ENCODE peak calls at places on chromosomes 4 and X, in four cellular contexts. P, R, C and I are unnamed samples.
A peak's percentile ranks its signal among the peaks of the same experiment; 100 is the strongest.

GRCh38 chr4:138835833-138836521 is 179.6 kb upstream of the NOCT start:
- DNase-seq in R (no peak), C (peak; percentile 33), P (peak; percentile 13), I (peak; percentile 65)

GRCh38 chr4:25921922-25922321 is 7.9 kb downstream of the SMIM20 start:
- DNase-seq in P (no peak), R (no peak), C (no peak), I (no peak)

GRCh38 chr4:94463771-94464170 is 12.0 kb downstream of the PDLIM5 start:
- DNase-seq in C (no peak), R (no peak), P (no peak), I (no peak)

GRCh38 chr4:107616838-107617389 is 103.1 kb downstream of the PAPSS1 start:
- DNase-seq in R (no peak), C (no peak), P (no peak), I (peak; percentile 16)

GRCh38 chr4:17065821-17066220 is 167.4 kb upstream of the LDB2 start:
- DNase-seq in C (no peak), R (no peak), P (no peak), I (no peak)

GRCh38 chrX:29587107-29587506 is 628.3 kb upstream of the MAGEB2 start:
- DNase-seq in P (no peak), C (no peak), R (peak; percentile 8), I (no peak)

GRCh38 chrX:150980186-150980585 is 2.9 kb upstream of the HMGB3 start:
- DNase-seq in R (no peak), C (no peak), P (no peak), I (no peak)

GRCh38 chrX:107978707-107979307 is 3.4 kb downstream of the TEX13B start:
- DNase-seq in R (no peak), C (peak; percentile 11), P (peak; percentile 29), I (peak; percentile 11)

GRCh38 chr4:138707746-138708145 is 307.8 kb upstream of the NOCT start:
- DNase-seq in C (no peak), P (no peak), R (no peak), I (no peak)

GRCh38 chr4:83993774-83994173 is 457.9 kb downstream of the GPAT3 start:
- DNase-seq in R (no peak), P (peak; percentile 9), C (no peak), I (no peak)

GRCh38 chr4:21680326-21680898 is 268.2 kb downstream of the KCNIP4 start:
- DNase-seq in R (no peak), C (no peak), P (no peak), I (no peak)

GRCh38 chr4:32789026-32789608 is 2068.9 kb downstream of the PCDH7 start:
- DNase-seq in C (no peak), R (no peak), P (no peak), I (no peak)

GRCh38 chrX:65601530-65602281 is 65.7 kb upstream of the MSN start:
- DNase-seq in R (no peak), P (no peak), C (no peak), I (peak; percentile 0)

GRCh38 chr4:138275216-138275615 is 33.1 kb upstream of the SLC7A11 start:
- DNase-seq in R (no peak), P (no peak), C (no peak), I (no peak)

GRCh38 chrX:149830192-149830873 is 48.6 kb downstream of the MAGEA9 start:
- DNase-seq in C (no peak), R (peak; percentile 17), P (no peak), I (no peak)

GRCh38 chrX:12975999-12976558 is 1.2 kb downstream of the TMSB4X start:
- DNase-seq in C (peak; percentile 67), R (no peak), P (peak; percentile 74), I (no peak)

GRCh38 chr4:156197216-156197615 is 243.6 kb upstream of the CTSO start:
- DNase-seq in C (no peak), P (no peak), R (no peak), I (no peak)

GRCh38 chr4:7708981-7709380 is 230.7 kb downstream of the AFAP1 start:
- DNase-seq in P (no peak), R (no peak), C (no peak), I (no peak)

GRCh38 chr4:185830263-185830994 is 18.4 kb upstream of the SORBS2 start:
- DNase-seq in P (no peak), R (no peak), C (no peak), I (no peak)

GRCh38 chr4:53474178-53474577 is 96.7 kb downstream of the FIP1L1 start:
- DNase-seq in P (no peak), C (no peak), R (no peak), I (no peak)

GRCh38 chrX:71541546-71542022 is 8.7 kb downstream of the OGT start:
- DNase-seq in C (no peak), P (no peak), R (no peak), I (no peak)

GRCh38 chr4:13921805-13922204 is 294.3 kb upstream of the BOD1L1 start:
- DNase-seq in C (no peak), P (no peak), R (no peak), I (peak; percentile 9)

GRCh38 chr4:169492436-169493163 is 119.8 kb downstream of the NEK1 start:
- DNase-seq in P (peak; percentile 40), R (peak; percentile 13), C (peak; percentile 33), I (peak; percentile 39)

GRCh38 chrX:46710425-46710824 is 48.5 kb downstream of the SLC9A7 start:
- DNase-seq in P (no peak), C (no peak), R (no peak), I (peak; percentile 0)

GRCh38 chr4:38747629-38748028 is 35.2 kb downstream of the TLR10 start:
- DNase-seq in C (no peak), P (no peak), R (no peak), I (no peak)

GRCh38 chrX:77009691-77010090 is 437.5 kb upstream of the FGF16 start:
- DNase-seq in P (no peak), R (no peak), C (no peak), I (no peak)

GRCh38 chr4:94827481-94828110 is 69.8 kb downstream of the BMPR1B start:
- DNase-seq in C (no peak), P (peak; percentile 18), R (no peak), I (no peak)

GRCh38 chr4:122914292-122914904 is 8.0 kb downstream of the NUDT6 start:
- DNase-seq in C (peak; percentile 35), R (peak; percentile 8), P (peak; percentile 35), I (peak; percentile 43)

GRCh38 chr4:177380730-177381287 is 61.4 kb downstream of the AGA start:
- DNase-seq in C (peak; percentile 47), R (no peak), P (peak; percentile 50), I (peak; percentile 64)

GRCh38 chr4:140640150-140640748 is 71.5 kb upstream of the UCP1 start:
- DNase-seq in P (no peak), R (no peak), C (no peak), I (no peak)

GRCh38 chr4:122669911-122670738 is 49.3 kb upstream of the IL21 start:
- DNase-seq in P (no peak), C (no peak), R (no peak), I (no peak)

GRCh38 chr4:182448281-182449151 is 205.3 kb downstream of the TENM3 start:
- DNase-seq in R (no peak), C (peak; percentile 97), P (peak; percentile 66), I (peak; percentile 74)

GRCh38 chrX:75067931-75068330 is 88.2 kb downstream of the ABCB7 start:
- DNase-seq in P (no peak), C (no peak), R (no peak), I (no peak)

GRCh38 chr4:128286474-128287158 is 997 bp downstream of the PGRMC2 start:
- DNase-seq in C (peak; percentile 29), R (no peak), P (peak; percentile 56), I (peak; percentile 44)

GRCh38 chr4:86640469-86640868 is 46.4 kb downstream of the PTPN13 start:
- DNase-seq in P (no peak), R (no peak), C (no peak), I (no peak)

GRCh38 chr4:13919021-13919441 is 291.5 kb upstream of the BOD1L1 start:
- DNase-seq in P (no peak), R (no peak), C (no peak), I (no peak)

GRCh38 chr4:8211737-8212581 is 12.9 kb downstream of the SH3TC1 start:
- DNase-seq in R (no peak), P (no peak), C (no peak), I (no peak)

GRCh38 chrX:155766321-155766720 is 114.8 kb upstream of the VAMP7 start:
- DNase-seq in C (no peak), P (no peak), R (no peak), I (no peak)

GRCh38 chrX:69597399-69597798 is 18.5 kb upstream of the EDA start:
- DNase-seq in P (no peak), R (no peak), C (no peak), I (peak; percentile 19)

GRCh38 chr4:144831971-144832370 is 186.0 kb downstream of the HHIP start:
- DNase-seq in P (peak; percentile 1), R (no peak), C (no peak), I (no peak)

DNA sequence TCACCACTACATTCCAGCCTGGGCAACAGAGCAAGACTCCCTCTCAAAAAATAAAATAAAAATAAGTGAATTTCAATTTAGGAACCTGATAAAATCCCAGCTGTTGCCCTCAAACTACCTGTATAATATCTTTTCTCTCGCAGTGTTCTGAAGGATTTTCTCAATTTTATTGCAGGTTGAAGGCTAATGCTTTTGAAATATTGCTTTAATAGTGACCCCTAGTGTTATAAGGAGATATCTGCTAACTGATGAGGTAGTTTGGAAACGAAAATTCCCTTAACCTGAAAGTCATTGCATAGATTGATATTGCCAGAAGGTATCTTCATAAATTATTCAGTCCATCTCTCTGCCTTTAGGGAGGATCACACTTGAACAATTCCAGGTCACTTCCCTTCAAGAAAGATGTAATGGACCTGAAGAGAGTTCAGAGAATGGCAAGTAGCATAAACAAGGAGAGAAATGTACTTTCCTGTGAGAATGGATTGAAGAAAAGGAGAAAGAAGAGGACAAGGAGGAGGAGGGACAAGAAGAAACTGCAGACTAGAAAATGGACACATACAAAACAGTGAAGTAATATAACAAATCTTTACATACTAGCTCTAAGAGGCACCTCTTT is 44.1 kb downstream of the TIGD4 start:
- DNase-seq in P (peak; percentile 10), C (peak; percentile 50), R (peak; percentile 32), I (no peak)
- TF ChIP-seq ZBTB33 in P (no peak), C (no peak), R (no peak), I (no peak)

GRCh38 chr4:88341227-88342192 is 37.1 kb upstream of the HERC6 start:
- DNase-seq in R (no peak), C (no peak), P (no peak), I (peak; percentile 10)
- TF ChIP-seq SMC3 in R (no peak), C (no peak), P (no peak), I (no peak)

GRCh38 chrX:1493877-1494510 is 41.3 kb upstream of the ASMTL start:
- DNase-seq in P (no peak), R (no peak), C (no peak), I (no peak)
- TF ChIP-seq ZBTB33 in P (no peak), R (no peak), C (no peak), I (no peak)

GRCh38 chr4:1323280-1323634 is 23.8 kb upstream of the UVSSA start:
- DNase-seq in P (no peak), C (no peak), R (no peak), I (no peak)
- TF ChIP-seq SMC3 in P (no peak), C (no peak), R (no peak), I (no peak)

GRCh38 chr4:99943904-99944437 is 2.4 kb downstream of the DNAJB14 start:
- DNase-seq in P (no peak), C (no peak), R (no peak), I (no peak)

GRCh38 chr4:99947190-99947578 is 766 bp upstream of the DNAJB14 start:
- DNase-seq in R (no peak), C (no peak), P (no peak), I (no peak)

GRCh38 chr4:99947608-99948007 is 1.2 kb upstream of the DNAJB14 start:
- DNase-seq in P (peak; percentile 27), C (no peak), R (no peak), I (no peak)

GRCh38 chr4:99945718-99946345 is 586 bp downstream of the DNAJB14 start:
- DNase-seq in P (peak; percentile 45), C (peak; percentile 68), R (no peak), I (peak; percentile 44)

GRCh38 chr4:99946346-99947189 is at the start of gene DNAJB14:
- DNase-seq in C (peak; percentile 90), R (no peak), P (peak; percentile 84), I (peak; percentile 47)
- TF ChIP-seq ZBTB33 in C (peak; percentile 62), R (no peak), P (no peak), I (no peak)